ENCODE peak calls at places on chromosome 19, in nine cellular contexts. J, N, W, V, B, R, C, X and I are unnamed samples.

GRCh38 chr19:53877361-53877766 is 4.6 kb upstream of the PRKCG start:
- DNase-seq in J (peak; percentile 8), N (no peak), W (no peak), V (no peak), B (peak; percentile 70), R (no peak), C (no peak), X (no peak), I (no peak)

GRCh38 chr19:49676136-49676689 is 858 bp upstream of the PRMT1 start:
- DNase-seq in J (peak; percentile 92), N (peak; percentile 84), W (peak; percentile 74), V (peak; percentile 90), B (no peak), R (peak; percentile 97), C (peak; percentile 77), X (peak; percentile 89), I (peak; percentile 90)

GRCh38 chr19:16814526-16815100 is 14.6 kb upstream of the SIN3B start:
- DNase-seq in J (no peak), N (no peak), W (no peak), V (no peak), B (no peak), R (peak; percentile 58), C (no peak), X (no peak), I (no peak)

GRCh38 chr19:45676851-45677263 is 8.8 kb downstream of the GIPR start:
- DNase-seq in J (no peak), N (no peak), W (no peak), V (peak; percentile 78), B (peak; percentile 46), R (no peak), C (no peak), X (no peak), I (peak; percentile 93)

GRCh38 chr19:11887618-11888531 is at the start of gene ZNF69:
- DNase-seq in J (peak; percentile 86), N (peak; percentile 91), W (peak; percentile 90), V (peak; percentile 93), B (peak; percentile 43), R (peak; percentile 63), C (no peak), X (peak; percentile 86), I (peak; percentile 94)

GRCh38 chr19:49502866-49503581 is 6.8 kb downstream of the RPS11 start:
- DNase-seq in J (no peak), N (peak; percentile 70), W (no peak), V (no peak), B (peak; percentile 74), R (peak; percentile 91), C (peak; percentile 80), X (no peak), I (peak; percentile 50)

GRCh38 chr19:3942790-3943409 is 10.0 kb downstream of the NMRK2 start:
- DNase-seq in J (peak; percentile 83), N (no peak), W (no peak), V (no peak), B (no peak), R (no peak), C (no peak), X (no peak), I (no peak)

GRCh38 chr19:40588110-40588854 is 11.6 kb downstream of the SHKBP1 start:
- DNase-seq in J (no peak), N (no peak), W (no peak), V (no peak), B (no peak), R (peak; percentile 47), C (no peak), X (no peak), I (no peak)

GRCh38 chr19:57934820-57935665 is at the start of gene ZNF418:
- DNase-seq in J (peak; percentile 65), N (peak; percentile 74), W (peak; percentile 12), V (peak; percentile 67), B (peak; percentile 60), R (peak; percentile 89), C (no peak), X (peak; percentile 57), I (peak; percentile 86)

GRCh38 chr19:30068528-30069395 is 126.7 kb downstream of the URI1 start:
- DNase-seq in J (no peak), N (no peak), W (no peak), V (no peak), B (no peak), R (no peak), C (no peak), X (no peak), I (peak; percentile 5)

GRCh38 chr19:28793391-28794168 is 419.4 kb downstream of the UQCRFS1 start:
- DNase-seq in J (no peak), N (no peak), W (no peak), V (no peak), B (no peak), R (no peak), C (no peak), X (no peak), I (peak; percentile 56)

GRCh38 chr19:33758541-33759013 is 38.1 kb upstream of the KCTD15 start:
- DNase-seq in J (no peak), N (no peak), W (no peak), V (peak; percentile 78), B (no peak), R (no peak), C (no peak), X (no peak), I (no peak)

GRCh38 chr19:611506-611869 is 21.8 kb downstream of the HCN2 start:
- DNase-seq in J (no peak), N (no peak), W (no peak), V (no peak), B (peak; percentile 25), R (peak; percentile 87), C (no peak), X (no peak), I (no peak)

GRCh38 chr19:34994643-34995471 is 5.3 kb upstream of the GRAMD1A start:
- DNase-seq in J (peak; percentile 56), N (no peak), W (no peak), V (peak; percentile 80), B (no peak), R (no peak), C (no peak), X (peak; percentile 67), I (no peak)

GRCh38 chr19:42176990-42177685 is 40.3 kb downstream of the DEDD2 start:
- DNase-seq in J (peak; percentile 78), N (peak; percentile 93), W (peak; percentile 76), V (peak; percentile 88), B (peak; percentile 77), R (peak; percentile 69), C (peak; percentile 79), X (peak; percentile 62), I (peak; percentile 93)

GRCh38 chr19:55109527-55110291 is 7.7 kb downstream of the PPP1R12C start:
- DNase-seq in J (peak; percentile 47), N (no peak), W (peak; percentile 12), V (peak; percentile 6), B (no peak), R (no peak), C (no peak), X (no peak), I (peak; percentile 59)

GRCh38 chr19:36775768-36776167 is 3.2 kb upstream of the ZNF850 start:
- DNase-seq in J (no peak), N (no peak), W (no peak), V (no peak), B (no peak), R (no peak), C (no peak), X (no peak), I (no peak)

DNA sequence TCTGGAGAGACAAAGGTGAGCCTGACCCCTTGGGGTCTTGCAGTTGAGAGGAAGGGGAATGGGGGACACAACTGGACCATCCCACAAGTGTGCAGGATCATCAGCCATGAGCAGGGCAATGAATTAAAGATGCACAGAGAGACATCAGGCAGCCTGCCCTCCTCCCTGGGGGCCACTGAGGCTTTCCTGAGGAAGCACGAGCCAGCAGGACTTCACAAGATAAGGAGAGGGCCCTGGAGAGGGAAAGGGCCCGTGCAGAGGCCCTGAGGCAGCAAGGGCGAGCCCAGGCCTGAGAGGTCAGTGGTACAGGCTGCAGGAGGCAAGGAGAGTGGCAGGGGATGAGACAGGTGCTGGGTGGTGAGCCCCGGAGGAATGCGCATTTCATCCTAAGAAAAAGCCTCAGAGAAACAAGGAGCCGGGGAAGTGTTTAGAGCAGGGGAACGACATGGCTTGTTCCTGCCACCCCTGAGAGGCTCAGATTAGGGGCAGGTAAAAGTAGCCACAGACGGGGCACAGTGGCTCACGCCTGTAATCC is 9.0 kb upstream of the PRKD2 start:
- DNase-seq in J (no peak), N (no peak), W (no peak), V (no peak), B (no peak), R (no peak), C (no peak), X (no peak), I (peak; percentile 77)
- H3K36me3 ChIP-seq in J (peaks cover 100% of the 10 kb centered on the region), N (peaks cover 96% of the 10 kb centered on the region), W (peaks cover 98% of the 10 kb centered on the region), V (peaks cover 96% of the 10 kb centered on the region), B (peaks cover 70% of the 10 kb centered on the region), R (peaks cover 59% of the 10 kb centered on the region), C (peaks cover 92% of the 10 kb centered on the region), X (no peaks in the 10 kb centered on the region), I (peaks cover 67% of the 10 kb centered on the region)

DNA sequence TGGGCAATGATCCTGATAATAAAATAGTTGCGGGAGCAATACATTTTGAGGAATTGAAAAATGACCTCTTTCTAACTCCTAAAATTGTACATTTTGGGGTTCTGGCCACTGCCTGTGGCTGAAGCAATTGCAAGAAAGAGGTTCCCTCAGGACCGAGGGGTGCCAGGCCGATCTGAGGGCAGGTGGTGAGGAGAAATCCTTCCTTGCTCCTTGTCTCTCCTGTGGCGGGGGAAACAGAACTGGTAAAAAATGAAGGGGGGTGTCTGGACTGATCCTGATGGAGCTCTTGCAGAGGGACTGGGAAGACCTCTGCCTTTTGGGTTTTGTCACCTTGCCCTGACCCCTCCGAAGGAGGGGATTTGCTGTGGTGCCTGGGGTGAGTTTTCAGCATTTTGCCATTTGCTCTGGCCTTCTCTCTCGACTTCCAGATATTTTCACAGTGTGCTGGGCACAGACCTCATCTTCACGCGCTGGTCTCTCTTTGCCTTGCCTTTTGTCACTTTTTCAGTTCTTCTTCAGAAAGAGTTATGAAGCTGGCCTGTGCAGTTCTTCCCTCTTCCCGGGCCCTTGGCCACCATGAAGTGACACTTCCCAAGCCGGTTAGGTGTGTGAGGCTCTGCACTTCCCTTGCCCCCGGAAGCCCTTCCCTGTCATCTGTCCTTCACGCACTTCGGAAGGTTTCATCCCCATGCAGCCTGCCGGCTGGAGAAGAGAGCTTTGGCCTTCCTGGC is 22.2 kb downstream of the NFIX start:
- DNase-seq in J (no peak), N (no peak), W (peak; percentile 13), V (no peak), B (no peak), R (peak; percentile 16), C (no peak), X (no peak), I (peak; percentile 75)
- H3K27me3 ChIP-seq in J (no peaks in the 10 kb centered on the region), N (no peaks in the 10 kb centered on the region), W (no peaks in the 10 kb centered on the region), V (no peaks in the 10 kb centered on the region), B (peaks cover 23% of the 10 kb centered on the region), R (no peaks in the 10 kb centered on the region), C (no peaks in the 10 kb centered on the region), X (no peaks in the 10 kb centered on the region), I (peaks cover 99% of the 10 kb centered on the region)

DNA sequence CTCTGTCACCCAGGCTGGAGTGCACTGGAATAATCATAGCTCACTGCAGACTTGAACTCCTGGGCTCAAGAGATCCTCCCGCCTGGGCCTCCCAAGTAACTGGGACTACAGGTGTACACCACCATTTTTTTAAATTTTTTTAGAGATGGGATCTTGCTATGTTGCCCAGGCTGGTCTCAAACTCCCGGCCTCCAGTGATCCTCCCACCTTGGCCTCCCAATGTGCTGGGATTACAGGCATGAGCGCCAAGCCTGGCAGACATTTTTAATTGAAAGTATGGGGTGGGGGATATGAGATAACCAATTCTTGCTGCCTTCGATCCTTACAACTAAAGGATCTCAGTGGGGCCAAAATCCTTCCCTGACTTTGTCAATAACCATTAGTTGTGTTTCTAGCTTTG is 91.8 kb downstream of the ZNF557 start:
- DNase-seq in J (no peak), N (no peak), W (no peak), V (no peak), B (no peak), R (no peak), C (no peak), X (no peak), I (no peak)
- H3K36me3 ChIP-seq in J (peaks cover 42% of the 10 kb centered on the region), N (peaks cover 5% of the 10 kb centered on the region), W (no peaks in the 10 kb centered on the region), V (peaks cover 25% of the 10 kb centered on the region), B (no peaks in the 10 kb centered on the region), R (no peaks in the 10 kb centered on the region), C (peaks cover 15% of the 10 kb centered on the region), X (no peaks in the 10 kb centered on the region), I (peaks cover 5% of the 10 kb centered on the region)

GRCh38 chr19:50909240-50910070 is 1.7 kb downstream of the KLK4 start:
- DNase-seq in J (no peak), N (peak; percentile 98), W (peak; percentile 99), V (no peak), B (no peak), R (no peak), C (peak; percentile 46), X (no peak), I (peak; percentile 99)
- H3K27me3 ChIP-seq in J (peaks cover 24% of the 10 kb centered on the region), N (peaks cover 20% of the 10 kb centered on the region), W (peaks cover 46% of the 10 kb centered on the region), V (peaks cover 62% of the 10 kb centered on the region), B (peaks cover 11% of the 10 kb centered on the region), R (peaks cover 9% of the 10 kb centered on the region), C (peaks cover 22% of the 10 kb centered on the region), X (no peaks in the 10 kb centered on the region), I (peaks cover 50% of the 10 kb centered on the region)